ENCODE peak calls at places on chromosomes 3 and 15, in four cellular contexts. X is neuronal stem cell, P is hepatocyte, T is fibroblast of pulmonary artery. M is an unnamed sample.

GRCh38 chr3:113132571-113132996 is 78.8 kb upstream of the BOC start:
- DNase-seq in X (no peak), T (no peak), P (no peak), M (peak; percentile 4)

GRCh38 chr3:154430014-154430413 is at the start of gene GPR149:
- DNase-seq in P (peak; percentile 60), X (no peak), T (no peak), M (peak; percentile 19)

GRCh38 chr15:64305261-64305660 is 50.7 kb downstream of the CSNK1G1 start:
- DNase-seq in X (no peak), T (peak; percentile 18), P (no peak), M (peak; percentile 30)

GRCh38 chr3:102031834-102032233 is 182.5 kb downstream of the NFKBIZ start:
- DNase-seq in P (no peak), T (no peak), X (no peak), M (no peak)

GRCh38 chr3:101633186-101633585 is 43.7 kb downstream of the ZBTB11 start:
- DNase-seq in P (no peak), X (no peak), T (no peak), M (no peak)

GRCh38 chr3:197309528-197310361 is 11.3 kb upstream of the DLG1 start:
- DNase-seq in X (no peak), P (peak; percentile 36), T (peak; percentile 92), M (peak; percentile 77)

GRCh38 chr3:71978150-71978721 is 193.3 kb upstream of the PROK2 start:
- DNase-seq in P (no peak), X (no peak), T (no peak), M (no peak)

GRCh38 chr3:52536369-52537164 is at the start of gene UQCC5:
- DNase-seq in X (peak; percentile 97), T (peak; percentile 99), P (peak; percentile 99), M (peak; percentile 100)

GRCh38 chr15:51721199-51721960 is 16.1 kb downstream of the LYSMD2 start:
- DNase-seq in P (no peak), T (peak; percentile 55), X (no peak), M (no peak)

GRCh38 chr3:136142592-136142991 is 53.5 kb downstream of the MSL2 start:
- DNase-seq in P (peak; percentile 55), X (no peak), T (peak; percentile 71), M (peak; percentile 70)

GRCh38 chr3:69787436-69788168 is 48.3 kb downstream of the MITF start:
- DNase-seq in X (no peak), P (peak; percentile 31), T (peak; percentile 61), M (peak; percentile 59)

GRCh38 chr3:112773864-112774263 is 72.8 kb downstream of the CD200R1L start:
- DNase-seq in T (no peak), P (no peak), X (no peak), M (no peak)

GRCh38 chr3:194395767-194396527 is 3.1 kb downstream of the GP5 start:
- DNase-seq in T (no peak), X (no peak), P (peak; percentile 64), M (no peak)

GRCh38 chr3:57150097-57150496 is 15.1 kb downstream of the IL17RD start:
- DNase-seq in P (no peak), T (no peak), X (no peak), M (no peak)

GRCh38 chr3:149968216-149968615 is 2.5 kb downstream of the PFN2 start:
- DNase-seq in T (no peak), P (no peak), X (no peak), M (peak; percentile 36)

GRCh38 chr15:91319715-91320059 is 219.6 kb downstream of the SV2B start:
- DNase-seq in X (no peak), T (no peak), P (no peak), M (no peak)

GRCh38 chr3:45056608-45057301 is 30.7 kb downstream of the CLEC3B start:
- DNase-seq in T (no peak), X (no peak), P (no peak), M (peak; percentile 33)

GRCh38 chr3:184348057-184348382 is 10.6 kb downstream of the FAM131A start:
- DNase-seq in X (no peak), T (no peak), P (no peak), M (no peak)

GRCh38 chr15:48645558-48646330 is at the start of gene FBN1:
- DNase-seq in X (peak; percentile 91), P (peak; percentile 84), T (peak; percentile 94), M (peak; percentile 94)

GRCh38 chr3:168467085-168467714 is 371.5 kb upstream of the GOLIM4 start:
- DNase-seq in X (peak; percentile 17), P (peak; percentile 50), T (peak; percentile 56), M (peak; percentile 10)

DNA sequence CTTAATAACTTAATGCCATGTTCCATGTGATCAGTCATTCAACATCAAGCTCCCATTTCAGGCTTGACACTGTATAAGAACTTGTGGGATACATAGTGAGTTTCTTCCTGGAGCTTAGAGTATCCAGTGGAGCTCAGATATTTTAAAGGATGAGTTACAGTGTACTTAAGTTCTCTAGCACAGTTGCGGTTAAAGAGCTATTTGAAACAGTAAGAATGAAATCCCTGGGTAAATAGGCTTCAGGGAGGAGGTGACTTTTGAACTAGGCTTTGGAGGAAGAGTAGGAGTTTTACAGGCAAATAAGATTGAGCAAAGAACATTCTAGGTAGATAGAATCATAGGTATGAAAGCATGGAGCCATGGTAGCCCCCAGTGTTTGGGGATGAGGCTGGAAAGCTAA is 3.8 kb downstream of the ZNF592 start:
- DNase-seq in X (no peak), P (no peak), T (no peak), M (peak; percentile 13)
- H3K4me3 ChIP-seq in X (no peak overlapping the region), P (no peak overlapping the region), T (no peak overlapping the region), M (no peak overlapping the region)

DNA sequence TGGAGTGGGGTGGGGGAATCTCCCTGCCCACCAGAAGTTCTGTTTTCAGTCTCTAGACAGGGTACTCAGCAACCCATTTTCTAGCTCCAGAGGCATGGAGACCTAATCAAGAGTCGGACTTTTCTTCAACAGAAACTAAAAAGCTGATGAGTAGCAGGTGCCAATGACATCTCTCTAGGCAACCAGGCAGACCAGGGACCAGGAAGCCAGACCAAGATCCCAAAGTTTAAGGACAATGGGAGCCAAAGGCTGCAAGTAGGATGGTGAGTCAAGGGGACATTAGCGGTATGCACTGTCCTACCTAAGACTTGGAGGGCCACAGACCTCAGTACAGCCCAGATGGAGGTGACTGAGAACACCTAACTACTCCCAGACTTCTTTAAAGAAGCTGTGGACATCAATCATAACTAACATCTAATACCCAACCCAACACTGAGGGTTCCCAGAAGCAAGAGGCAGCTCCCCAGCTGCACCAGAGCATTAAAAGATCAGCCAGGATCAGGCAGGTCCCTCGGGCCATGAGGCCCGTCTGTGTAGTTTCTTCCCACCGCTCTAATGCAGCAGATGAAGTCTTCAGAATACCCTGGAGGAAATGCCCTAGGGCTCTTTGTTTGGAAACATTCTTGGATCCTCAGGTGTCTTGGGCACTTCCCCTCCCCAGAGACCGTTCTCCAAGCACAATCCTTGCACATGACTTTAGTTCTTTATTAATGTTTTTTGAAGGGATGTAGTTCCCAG is 979 bp downstream of the CCDC71 start:
- DNase-seq in X (no peak), P (no peak), T (no peak), M (no peak)
- H3K4me3 ChIP-seq in X (peak overlapping the region; percentile 98), P (peak overlapping the region; percentile 88), T (peak overlapping the region; percentile 86), M (peak overlapping the region; percentile 91)

GRCh38 chr3:172316758-172317157 is 131.5 kb downstream of the GHSR start:
- DNase-seq in P (no peak), X (no peak), T (no peak), M (no peak)

GRCh38 chr3:172315401-172316091 is 132.7 kb downstream of the GHSR start:
- DNase-seq in T (peak; percentile 80), P (peak; percentile 67), X (no peak), M (peak; percentile 80)

GRCh38 chr3:172319653-172320052 is 128.6 kb downstream of the GHSR start:
- DNase-seq in X (no peak), T (no peak), P (no peak), M (no peak)

GRCh38 chr3:172317481-172317880 is 130.8 kb downstream of the GHSR start:
- DNase-seq in X (no peak), P (no peak), T (no peak), M (no peak)

DNA sequence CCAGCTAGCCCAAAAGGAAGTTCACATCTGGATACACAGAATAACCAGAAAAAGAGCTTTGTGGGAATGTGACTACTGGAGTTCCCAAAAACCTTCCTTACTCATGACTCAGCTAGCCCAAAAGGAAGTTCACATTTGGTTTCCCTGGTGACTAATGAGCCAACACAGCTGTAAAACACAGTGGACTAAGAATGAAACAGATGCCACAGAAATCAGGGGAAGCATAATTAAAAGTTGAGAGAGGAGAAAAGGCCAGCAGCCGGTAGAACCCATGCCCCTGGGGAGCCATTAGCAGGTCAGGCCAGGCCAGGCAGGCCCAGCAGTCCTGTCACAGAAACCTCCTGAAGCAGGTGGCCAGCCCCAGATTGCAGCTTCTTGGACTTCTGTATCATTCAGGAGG is 130.3 kb downstream of the GHSR start:
- DNase-seq in X (no peak), T (peak; percentile 94), P (no peak), M (peak; percentile 93)
- H3K4me3 ChIP-seq in X (no peak overlapping the region), T (no peak overlapping the region), P (no peak overlapping the region), M (no peak overlapping the region)

DNA sequence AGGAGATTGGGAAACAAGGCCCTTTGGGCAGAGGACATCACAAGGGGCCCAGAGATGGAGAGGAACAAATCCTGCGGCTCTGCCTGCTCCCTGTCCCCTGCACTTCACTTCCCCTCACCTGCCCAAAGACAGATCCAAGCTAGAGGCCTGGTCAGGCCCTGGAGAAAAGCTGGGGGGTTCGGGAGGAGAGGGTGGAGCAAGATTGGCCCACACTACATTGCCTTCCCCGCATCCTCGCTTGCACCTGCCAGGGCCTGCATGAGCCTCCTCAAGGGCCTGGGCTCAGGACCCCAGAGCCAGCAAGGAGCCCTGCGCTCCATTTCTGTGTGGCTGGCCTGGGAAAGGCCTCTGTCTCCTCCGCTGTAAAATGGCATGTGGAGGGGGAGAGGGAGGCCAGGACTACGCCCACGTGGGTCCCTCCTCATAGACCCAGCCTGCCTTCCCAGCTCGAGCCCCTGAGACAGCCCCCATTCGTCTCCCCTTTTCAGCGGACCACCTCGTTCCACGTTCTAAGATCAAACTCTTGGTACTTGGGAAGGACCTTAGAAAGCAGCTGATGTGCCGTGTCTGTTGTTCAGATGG is 106.0 kb downstream of the HMG20A start:
- DNase-seq in X (no peak), P (no peak), T (no peak), M (no peak)
- H3K4me3 ChIP-seq in X (no peak overlapping the region), P (no peak overlapping the region), T (no peak overlapping the region), M (no peak overlapping the region)

DNA sequence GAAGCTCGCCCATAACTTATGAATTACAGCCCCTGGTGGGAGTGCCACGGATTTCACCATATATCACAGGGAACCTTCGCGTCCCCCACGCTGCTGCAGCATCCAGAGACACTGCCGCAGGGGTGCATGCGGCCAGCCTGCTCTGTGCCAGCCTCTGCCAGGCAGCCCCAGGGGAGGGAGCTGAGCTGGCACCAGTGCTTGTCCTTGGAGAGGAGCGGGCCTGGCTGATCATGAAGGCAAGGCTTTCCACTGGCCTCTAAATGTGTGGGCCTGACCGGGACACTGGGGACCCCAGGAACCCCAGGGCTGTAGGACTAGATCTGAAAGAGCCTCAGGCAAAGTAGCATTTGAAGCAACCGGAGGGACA is 114.3 kb downstream of the ETFA start:
- DNase-seq in P (no peak), X (no peak), T (no peak), M (no peak)
- H3K4me3 ChIP-seq in P (no peak overlapping the region), X (no peak overlapping the region), T (no peak overlapping the region), M (no peak overlapping the region)

GRCh38 chr15:69543681-69544080 is 91.1 kb downstream of the RPLP1 start:
- DNase-seq in X (no peak), P (no peak), T (no peak), M (no peak)
- H3K4me3 ChIP-seq in X (no peak overlapping the region), P (no peak overlapping the region), T (no peak overlapping the region), M (no peak overlapping the region)

GRCh38 chr3:188946351-188946750 is 225.4 kb upstream of the TPRG1 start:
- DNase-seq in X (no peak), T (no peak), P (no peak), M (no peak)
- H3K4me3 ChIP-seq in X (no peak overlapping the region), T (no peak overlapping the region), P (no peak overlapping the region), M (no peak overlapping the region)